ENCODE peak calls at places on chromosomes 2 and 18, in four cellular contexts. Z, L, K and W are unnamed samples.

GRCh38 chr2:72750977-72751639 is 74.7 kb downstream of the EXOC6B start:
- DNase-seq in Z (no peak), L (no peak), K (no peak), W (no peak)

GRCh38 chr2:132564065-132564464 is 105.9 kb downstream of the LYPD1 start:
- DNase-seq in Z (no peak), L (no peak), K (no peak), W (no peak)

GRCh38 chr2:171939058-171939753 is 16.9 kb downstream of the HAT1 start:
- DNase-seq in Z (no peak), L (no peak), K (no peak), W (no peak)

GRCh38 chr18:23340661-23341060 is 112.4 kb upstream of the RIOK3 start:
- DNase-seq in Z (no peak), L (no peak), K (no peak), W (no peak)

GRCh38 chr2:215736653-215737290 is 276.6 kb downstream of the MREG start:
- DNase-seq in Z (peak), L (no peak), K (no peak), W (no peak)

GRCh38 chr2:46275995-46276394 is 21.2 kb upstream of the EPAS1 start:
- DNase-seq in Z (no peak), L (peak), K (no peak), W (peak)

GRCh38 chr2:39678170-39678569 is 12.5 kb downstream of the TMEM178A start:
- DNase-seq in Z (no peak), L (no peak), K (no peak), W (no peak)

GRCh38 chr2:133843551-133843950 is 275.3 kb upstream of the NCKAP5 start:
- DNase-seq in Z (no peak), L (no peak), K (no peak), W (no peak)

GRCh38 chr2:40202798-40203400 is 249.0 kb downstream of the SLC8A1 start:
- DNase-seq in Z (no peak), L (no peak), K (no peak), W (no peak)

GRCh38 chr2:168525020-168525419 is 68.9 kb downstream of the CERS6 start:
- DNase-seq in Z (no peak), L (no peak), K (no peak), W (no peak)

GRCh38 chr2:239498981-239499633 is 98.3 kb upstream of the HDAC4 start:
- DNase-seq in Z (no peak), L (no peak), K (no peak), W (peak)

GRCh38 chr2:19349911-19350677 is 8.3 kb downstream of the OSR1 start:
- DNase-seq in Z (no peak), L (peak), K (peak), W (peak)

GRCh38 chr2:18752022-18752493 is 162.7 kb upstream of the NT5C1B start:
- DNase-seq in Z (no peak), L (no peak), K (no peak), W (no peak)

GRCh38 chr2:11248-11941 is 34.9 kb downstream of the FAM110C start:
- DNase-seq in Z (no peak), L (peak), K (peak), W (peak)

GRCh38 chr2:188522517-188522916 is 230.8 kb downstream of the GULP1 start:
- DNase-seq in Z (no peak), L (no peak), K (no peak), W (no peak)